ENCODE peak calls at places on chromosomes 6 and 20, in six cellular contexts. Q is adrenal gland; L is GM04504; R is AG09309; E is activated effector memory CD4-positive, alpha-beta T cell treated with anti-CD3 and anti-CD28 coated beads, Interleukin-2, amount 50 U/mL, for 16 hours; G is LoVo. D is an unnamed sample.

GRCh38 chr6:82614518-82614917 is 250.9 kb downstream of the TPBG start:
- DNase-seq in Q (no peak), L (no peak), R (no peak), E (no peak), G (no peak), D (no peak)

GRCh38 chr6:160791459-160791858 is 89.4 kb downstream of the PLG start:
- DNase-seq in Q (no peak), L (no peak), R (no peak), E (no peak), G (no peak), D (no peak)

GRCh38 chr6:110944681-110945151 is 13.8 kb upstream of the GTF3C6 start:
- DNase-seq in Q (no peak), L (peak), R (peak), E (peak), G (peak), D (no peak)

GRCh38 chr6:2245954-2246863 is 804 bp upstream of the GMDS start:
- DNase-seq in Q (peak), L (no peak), R (no peak), E (peak), G (peak), D (peak)

GRCh38 chr6:142871910-142872331 is 73.1 kb downstream of the HIVEP2 start:
- DNase-seq in Q (no peak), L (peak), R (peak), E (peak), G (peak), D (no peak)

GRCh38 chr6:144284753-144285547 is at the start of gene UTRN:
- DNase-seq in Q (peak), L (peak), R (peak), E (peak), G (peak), D (peak)

GRCh38 chr6:107670792-107671199 is 153.3 kb downstream of the SCML4 start:
- DNase-seq in Q (peak), L (no peak), R (no peak), E (no peak), G (no peak), D (peak)

GRCh38 chr6:133671376-133671775 is 217.5 kb upstream of the TCF21 start:
- DNase-seq in Q (no peak), L (no peak), R (no peak), E (no peak), G (no peak), D (no peak)

GRCh38 chr20:37729909-37730308 is 36.1 kb downstream of the CTNNBL1 start:
- DNase-seq in Q (no peak), L (no peak), R (no peak), E (no peak), G (no peak), D (no peak)

GRCh38 chr20:11511816-11512215 is 405.9 kb upstream of the BTBD3 start:
- DNase-seq in Q (no peak), L (no peak), R (no peak), E (no peak), G (no peak), D (no peak)

GRCh38 chr6:116615937-116616756 is at the start of gene RSPH4A:
- DNase-seq in Q (peak), L (peak), R (peak), E (peak), G (peak), D (peak)

GRCh38 chr6:13766201-13766634 is 48.1 kb downstream of the MCUR1 start:
- DNase-seq in Q (no peak), L (peak), R (peak), E (no peak), G (peak), D (no peak)

GRCh38 chr6:36050947-36051710 is 23.5 kb downstream of the MAPK14 start:
- DNase-seq in Q (no peak), L (no peak), R (no peak), E (no peak), G (no peak), D (no peak)

GRCh38 chr20:18176318-18176785 is 38.7 kb downstream of the KAT14 start:
- DNase-seq in Q (no peak), L (no peak), R (no peak), E (no peak), G (no peak), D (no peak)

GRCh38 chr20:53940356-53940694 is 130.1 kb downstream of the BCAS1 start:
- DNase-seq in Q (no peak), L (no peak), R (no peak), E (no peak), G (no peak), D (no peak)

GRCh38 chr6:155171747-155172191 is 92.0 kb upstream of the CLDN20 start:
- DNase-seq in Q (no peak), L (no peak), R (no peak), E (no peak), G (no peak), D (no peak)

GRCh38 chr6:53680489-53680888 is 14.9 kb upstream of the KLHL31 start:
- DNase-seq in Q (no peak), L (no peak), R (no peak), E (no peak), G (no peak), D (no peak)

GRCh38 chr6:113756290-113756665 is 100.9 kb upstream of the MARCKS start:
- DNase-seq in Q (no peak), L (no peak), R (no peak), E (no peak), G (no peak), D (no peak)

GRCh38 chr6:45609141-45609638 is 231.5 kb upstream of the SUPT3H start:
- DNase-seq in Q (no peak), L (peak), R (no peak), E (no peak), G (no peak), D (no peak)

GRCh38 chr6:53151676-53152075 is 3.0 kb upstream of the GCM1 start:
- DNase-seq in Q (no peak), L (no peak), R (no peak), E (no peak), G (no peak), D (no peak)

GRCh38 chr6:4640139-4640538 is 136.1 kb upstream of the CDYL start:
- DNase-seq in Q (no peak), L (no peak), R (no peak), E (no peak), G (no peak), D (no peak)

GRCh38 chr6:98973571-98973970 is 25.8 kb upstream of the FBXL4 start:
- DNase-seq in Q (no peak), L (no peak), R (no peak), E (no peak), G (no peak), D (no peak)

D was measured in uterus.